ENCODE peak calls at places on chromosomes 12 and 14, in nine cellular contexts. C, Y, U, O, H, I, K, P and B are unnamed samples.

GRCh38 chr12:118164798-118165486 is 29.0 kb downstream of the PEBP1 start:
- DNase-seq in H (no peak), I (no peak), C (no peak), Y (no peak), U (peak; percentile 72), P (no peak), K (no peak), O (peak; percentile 38), B (no peak)

GRCh38 chr14:23169622-23170021 is 13.8 kb downstream of the SLC7A8 start:
- DNase-seq in O (no peak), K (no peak), Y (no peak), C (no peak), P (no peak), H (no peak), I (no peak), U (no peak), B (no peak)

GRCh38 chr12:22626429-22626828 is 1.5 kb downstream of the ETNK1 start:
- DNase-seq in P (no peak), H (no peak), K (no peak), Y (no peak), I (peak; percentile 48), U (peak; percentile 64), O (peak; percentile 16), C (no peak), B (no peak)

GRCh38 chr12:48882325-48882687 is 16.6 kb upstream of the RND1 start:
- DNase-seq in U (no peak), I (no peak), K (no peak), H (peak; percentile 31), C (no peak), O (peak; percentile 68), P (no peak), Y (no peak), B (no peak)

GRCh38 chr14:61516957-61517356 is 178.4 kb upstream of the HIF1A start:
- DNase-seq in Y (no peak), I (no peak), O (no peak), C (no peak), H (no peak), K (no peak), U (no peak), P (no peak), B (no peak)

GRCh38 chr12:95116773-95117172 is 43.4 kb upstream of the NR2C1 start:
- DNase-seq in K (no peak), H (no peak), C (no peak), O (no peak), Y (no peak), U (no peak), P (no peak), I (peak; percentile 98), B (no peak)

GRCh38 chr12:113167868-113168267 is 17.4 kb downstream of the DDX54 start:
- DNase-seq in H (no peak), O (no peak), P (no peak), C (no peak), Y (peak; percentile 35), I (no peak), K (no peak), U (no peak), B (no peak)

GRCh38 chr12:110073049-110073831 is 24.9 kb upstream of the C12orf76 start:
- DNase-seq in O (no peak), Y (peak; percentile 64), H (peak; percentile 42), K (peak; percentile 99), U (peak; percentile 46), P (peak; percentile 33), I (peak; percentile 10), C (no peak), B (no peak)

GRCh38 chr14:98955741-98956070 is 316.3 kb downstream of the BCL11B start:
- DNase-seq in K (no peak), O (no peak), P (no peak), C (no peak), U (no peak), I (no peak), Y (no peak), H (no peak), B (no peak)

GRCh38 chr14:77140343-77140936 is 1.2 kb downstream of the ZDHHC22 start:
- DNase-seq in C (no peak), I (no peak), H (no peak), Y (no peak), K (no peak), P (no peak), O (no peak), U (no peak), B (no peak)

GRCh38 chr14:99316281-99317163 is 44.5 kb upstream of the BCL11B start:
- DNase-seq in U (no peak), Y (no peak), C (no peak), K (no peak), O (no peak), H (no peak), I (no peak), P (peak; percentile 87), B (no peak)

GRCh38 chr12:119258149-119258548 is 76.4 kb upstream of the CCDC60 start:
- DNase-seq in I (no peak), K (no peak), H (peak; percentile 14), U (no peak), C (no peak), O (no peak), P (no peak), Y (no peak), B (no peak)

GRCh38 chr14:35406811-35407630 is 2.5 kb upstream of the NFKBIA start:
- DNase-seq in O (peak; percentile 49), H (peak; percentile 44), I (peak; percentile 78), U (peak; percentile 84), C (no peak), K (no peak), Y (no peak), P (no peak), B (no peak)

GRCh38 chr12:47964102-47964723 is 817 bp downstream of the TMEM106C start:
- DNase-seq in O (no peak), Y (no peak), C (no peak), U (peak; percentile 55), P (peak; percentile 35), I (peak; percentile 23), K (no peak), H (peak; percentile 24), B (no peak)

GRCh38 chr12:108559748-108560147 is 1.2 kb downstream of the SART3 start:
- DNase-seq in K (no peak), P (no peak), C (no peak), O (no peak), U (peak; percentile 54), Y (no peak), H (no peak), I (no peak), B (no peak)

GRCh38 chr14:65287264-65288131 is 125.0 kb upstream of the FUT8 start:
- DNase-seq in Y (no peak), C (no peak), K (no peak), I (no peak), P (peak; percentile 51), U (peak; percentile 64), H (no peak), O (no peak), B (no peak)

GRCh38 chr14:47674546-47675238 is 713 bp downstream of the MDGA2 start:
- DNase-seq in C (no peak), K (no peak), U (no peak), Y (peak; percentile 30), O (no peak), P (no peak), I (no peak), H (no peak), B (no peak)

GRCh38 chr14:47674148-47674545 is 1.3 kb downstream of the MDGA2 start:
- DNase-seq in K (no peak), P (no peak), U (no peak), Y (no peak), O (peak; percentile 5), H (no peak), C (no peak), I (no peak), B (no peak)

GRCh38 chr14:47675239-47675488 is 241 bp downstream of the MDGA2 start:
- DNase-seq in P (no peak), I (peak; percentile 0), Y (no peak), U (no peak), K (no peak), H (no peak), O (no peak), C (no peak), B (no peak)

GRCh38 chr14:47676301-47676617 is 854 bp upstream of the MDGA2 start:
- DNase-seq in U (no peak), P (no peak), I (no peak), Y (no peak), C (no peak), O (no peak), K (no peak), H (no peak), B (no peak)

GRCh38 chr14:47675489-47676300 is at the start of gene MDGA2:
- DNase-seq in P (no peak), C (no peak), Y (peak; percentile 39), U (no peak), K (peak; percentile 40), H (no peak), O (peak; percentile 26), I (peak; percentile 5), B (no peak)
- H3K27me3 ChIP-seq in P (peaks cover 53% of the 10 kb centered on the region), C (peaks cover 2% of the 10 kb centered on the region), Y (peaks cover 6% of the 10 kb centered on the region), U (no peaks in the 10 kb centered on the region), K (no peaks in the 10 kb centered on the region), H (peaks cover 16% of the 10 kb centered on the region), O (peaks cover 4% of the 10 kb centered on the region), I (peaks cover 23% of the 10 kb centered on the region), B (peaks cover 58% of the 10 kb centered on the region)

GRCh38 chr12:7188557-7189397 is 709 bp upstream of the PEX5 start:
- DNase-seq in H (peak; percentile 74), I (peak; percentile 61), P (peak; percentile 83), K (peak; percentile 73), U (peak; percentile 85), Y (peak; percentile 79), O (peak; percentile 64), C (peak; percentile 20), B (no peak)

GRCh38 chr12:7189398-7190267 is at the start of gene PEX5:
- DNase-seq in Y (peak; percentile 95), K (peak; percentile 85), P (peak; percentile 93), I (peak; percentile 89), U (peak; percentile 98), H (peak; percentile 90), C (peak; percentile 55), O (peak; percentile 79), B (peak; percentile 90)

GRCh38 chr12:7190268-7191055 is 976 bp downstream of the PEX5 start:
- DNase-seq in H (peak; percentile 35), I (peak; percentile 17), O (no peak), U (peak; percentile 74), C (no peak), K (peak; percentile 39), Y (peak; percentile 68), P (peak; percentile 32), B (peak; percentile 74)
- H3K27me3 ChIP-seq in H (no peaks in the 10 kb centered on the region), I (no peaks in the 10 kb centered on the region), O (no peaks in the 10 kb centered on the region), U (no peaks in the 10 kb centered on the region), C (no peaks in the 10 kb centered on the region), K (no peaks in the 10 kb centered on the region), Y (no peaks in the 10 kb centered on the region), P (no peaks in the 10 kb centered on the region), B (no peaks in the 10 kb centered on the region)

GRCh38 chr12:51392556-51393237 is 1.5 kb upstream of the GALNT6 start:
- DNase-seq in K (peak; percentile 48), Y (no peak), P (peak; percentile 39), C (no peak), I (no peak), O (no peak), U (no peak), H (no peak), B (peak; percentile 69)
- H3K27me3 ChIP-seq in K (no peaks in the 10 kb centered on the region), Y (no peaks in the 10 kb centered on the region), P (peaks cover 7% of the 10 kb centered on the region), C (no peaks in the 10 kb centered on the region), I (no peaks in the 10 kb centered on the region), O (no peaks in the 10 kb centered on the region), U (no peaks in the 10 kb centered on the region), H (no peaks in the 10 kb centered on the region), B (peaks cover 4% of the 10 kb centered on the region)

DNA sequence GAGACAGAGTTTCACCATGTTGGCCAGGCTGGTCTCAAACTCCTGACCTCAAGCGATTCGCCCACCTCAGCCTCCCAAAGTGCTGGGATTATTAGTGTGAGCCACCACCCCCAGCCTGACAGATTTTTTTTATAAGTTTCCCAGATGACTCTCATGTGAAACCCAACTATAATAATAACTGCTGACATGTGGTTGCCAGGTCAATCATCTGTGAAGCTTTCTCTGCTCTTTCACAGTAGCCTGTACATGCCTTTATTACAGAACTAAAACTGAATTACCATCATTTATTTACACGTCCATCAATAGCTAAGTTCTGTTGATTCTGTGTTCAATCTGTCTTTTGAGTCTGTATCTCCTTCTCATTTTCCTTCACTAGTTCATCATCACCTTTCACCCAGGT is 218.5 kb downstream of the RPS29 start:
- DNase-seq in I (no peak), Y (no peak), C (no peak), P (no peak), O (no peak), U (no peak), H (no peak), K (no peak), B (no peak)
- H3K27me3 ChIP-seq in I (no peaks in the 10 kb centered on the region), Y (no peaks in the 10 kb centered on the region), C (no peaks in the 10 kb centered on the region), P (no peaks in the 10 kb centered on the region), O (no peaks in the 10 kb centered on the region), U (no peaks in the 10 kb centered on the region), H (no peaks in the 10 kb centered on the region), K (no peaks in the 10 kb centered on the region), B (no peaks in the 10 kb centered on the region)